ENCODE peak calls at places on chromosomes 7 and 10, in five cellular contexts. J is thyroid gland; K is IMR-90; A is CD8-positive, alpha-beta memory T cell; X is spleen. C is an unnamed sample.

GRCh38 chr7:22291979-22292378 is 65.0 kb downstream of the RAPGEF5 start:
- DNase-seq in A (no peak), J (no peak), K (no peak), X (no peak), C (no peak)

GRCh38 chr10:114716811-114717404 is 58.8 kb upstream of the ABLIM1 start:
- DNase-seq in A (no peak), J (no peak), K (peak; percentile 28), X (no peak), C (no peak)

GRCh38 chr10:117653170-117653515 is 110.6 kb downstream of the EMX2 start:
- DNase-seq in K (peak; percentile 60), J (no peak), A (no peak), X (no peak), C (no peak)

GRCh38 chr10:112919721-112920120 is 30.3 kb upstream of the TCF7L2 start:
- DNase-seq in X (no peak), J (no peak), K (peak; percentile 87), A (no peak), C (no peak)

GRCh38 chr10:132423966-132424847 is 27.2 kb downstream of the PWWP2B start:
- DNase-seq in X (peak; percentile 76), K (no peak), J (no peak), A (no peak), C (no peak)

GRCh38 chr7:135385209-135385608 is 124.7 kb downstream of the CNOT4 start:
- DNase-seq in K (peak; percentile 44), J (peak; percentile 9), A (no peak), X (no peak), C (peak; percentile 57)

GRCh38 chr7:125899577-125899976 is 970.0 kb upstream of the POT1 start:
- DNase-seq in A (no peak), J (no peak), K (no peak), X (no peak), C (no peak)

GRCh38 chr7:372939-373791 is 83.2 kb downstream of the FOXL3 start:
- DNase-seq in X (peak; percentile 67), J (peak; percentile 1), K (no peak), A (no peak), C (peak; percentile 82)

GRCh38 chr10:5390607-5391205 is 13.9 kb downstream of the TUBAL3 start:
- DNase-seq in A (no peak), K (no peak), J (no peak), X (no peak), C (no peak)

GRCh38 chr10:119786117-119786769 is 60.4 kb downstream of the INPP5F start:
- DNase-seq in X (no peak), A (no peak), K (peak; percentile 78), J (no peak), C (peak; percentile 32)

GRCh38 chr7:130669051-130669700 is 628 bp upstream of the COPG2 start:
- DNase-seq in K (peak; percentile 13), A (peak; percentile 2), X (no peak), J (no peak), C (no peak)

GRCh38 chr10:88243847-88244730 is 339.0 kb downstream of the RNLS start:
- DNase-seq in K (peak; percentile 87), A (no peak), J (peak; percentile 28), X (peak; percentile 70), C (peak; percentile 94)

GRCh38 chr7:121530251-121531174 is 134.4 kb upstream of the FAM3C start:
- DNase-seq in A (no peak), J (no peak), X (no peak), K (peak; percentile 81), C (no peak)

GRCh38 chr7:37942934-37943610 is 22.6 kb downstream of the EPDR1 start:
- DNase-seq in X (peak; percentile 76), J (no peak), K (no peak), A (no peak), C (peak; percentile 93)

GRCh38 chr10:91022924-91023707 is 102.2 kb upstream of the ANKRD1 start:
- DNase-seq in K (no peak), A (no peak), X (no peak), J (no peak), C (no peak)

GRCh38 chr7:134368851-134369533 is 52.3 kb upstream of the SLC35B4 start:
- DNase-seq in K (peak; percentile 51), X (no peak), A (no peak), J (no peak), C (peak; percentile 65)

GRCh38 chr7:6600093-6600492 is 10.3 kb downstream of the INTS15 start:
- DNase-seq in X (no peak), A (no peak), J (no peak), K (no peak), C (no peak)

GRCh38 chr7:139118234-139118802 is 8.8 kb upstream of the ZC3HAV1 start:
- DNase-seq in A (no peak), K (peak; percentile 81), J (no peak), X (no peak), C (peak; percentile 31)

GRCh38 chr7:137970263-137970975 is 31.5 kb downstream of the CREB3L2 start:
- DNase-seq in A (no peak), J (peak; percentile 84), X (no peak), K (peak; percentile 85), C (peak; percentile 47)

GRCh38 chr7:113289140-113289740 is 170.9 kb upstream of the SMIM30 start:
- DNase-seq in K (peak; percentile 71), X (no peak), J (no peak), A (no peak), C (peak; percentile 21)

DNA sequence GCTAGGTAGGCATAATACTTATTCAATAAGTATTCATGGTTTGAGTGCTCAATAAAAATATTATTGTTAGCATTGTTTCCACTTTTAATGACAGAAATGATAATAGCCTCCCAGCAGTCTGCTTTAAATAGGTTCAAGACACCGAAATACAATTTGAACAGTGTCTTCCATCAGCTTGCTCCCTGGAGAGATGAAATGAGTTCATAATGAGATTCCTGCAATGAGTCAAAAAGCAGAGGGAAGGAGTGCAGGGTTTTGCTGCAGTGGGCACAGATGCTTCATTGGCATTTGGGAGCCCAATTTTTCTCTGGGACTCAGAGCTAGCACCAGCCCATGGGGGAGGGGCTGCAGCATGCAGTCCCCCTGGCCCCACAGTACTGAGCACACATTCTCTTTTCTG is 32.6 kb upstream of the CHCHD3 start:
- DNase-seq in X (no peak), K (no peak), A (no peak), J (no peak), C (no peak)
- H3K27me3 ChIP-seq in X (no peaks in the 10 kb centered on the region), K (peaks cover 12% of the 10 kb centered on the region), A (no peaks in the 10 kb centered on the region), J (no peaks in the 10 kb centered on the region), C (no peaks in the 10 kb centered on the region)

GRCh38 chr7:150979706-150980390 is 1.7 kb upstream of the KCNH2 start:
- DNase-seq in A (no peak), J (no peak), K (no peak), X (no peak), C (no peak)
- H3K27me3 ChIP-seq in A (peaks cover 36% of the 10 kb centered on the region), J (peaks cover 18% of the 10 kb centered on the region), K (peaks cover 51% of the 10 kb centered on the region), X (peaks cover 41% of the 10 kb centered on the region), C (peaks cover 25% of the 10 kb centered on the region)

DNA sequence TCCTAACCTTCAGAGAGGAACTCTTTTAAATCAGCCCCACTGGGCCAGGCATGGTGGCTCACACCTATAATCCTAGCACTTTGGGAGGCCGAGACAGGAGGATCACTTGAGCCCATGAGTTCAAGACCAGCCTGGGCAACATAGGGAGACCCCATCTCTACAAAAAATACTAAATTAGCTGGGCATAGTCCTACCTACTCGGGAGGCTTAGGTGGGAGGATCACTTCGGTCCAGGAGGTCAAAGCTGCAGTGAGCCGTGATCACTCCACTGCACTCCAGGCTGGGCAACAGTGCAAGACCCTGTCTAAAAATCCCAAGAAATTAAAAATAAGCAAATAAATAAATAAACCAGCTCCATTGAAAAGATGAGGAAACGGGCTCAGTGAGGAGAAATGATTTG is 45.2 kb upstream of the SLF2 start:
- DNase-seq in A (no peak), K (no peak), X (no peak), J (no peak), C (no peak)
- H3K27me3 ChIP-seq in A (peaks cover 5% of the 10 kb centered on the region), K (peaks cover 44% of the 10 kb centered on the region), X (peaks cover 17% of the 10 kb centered on the region), J (peaks cover 4% of the 10 kb centered on the region), C (no peaks in the 10 kb centered on the region)

DNA sequence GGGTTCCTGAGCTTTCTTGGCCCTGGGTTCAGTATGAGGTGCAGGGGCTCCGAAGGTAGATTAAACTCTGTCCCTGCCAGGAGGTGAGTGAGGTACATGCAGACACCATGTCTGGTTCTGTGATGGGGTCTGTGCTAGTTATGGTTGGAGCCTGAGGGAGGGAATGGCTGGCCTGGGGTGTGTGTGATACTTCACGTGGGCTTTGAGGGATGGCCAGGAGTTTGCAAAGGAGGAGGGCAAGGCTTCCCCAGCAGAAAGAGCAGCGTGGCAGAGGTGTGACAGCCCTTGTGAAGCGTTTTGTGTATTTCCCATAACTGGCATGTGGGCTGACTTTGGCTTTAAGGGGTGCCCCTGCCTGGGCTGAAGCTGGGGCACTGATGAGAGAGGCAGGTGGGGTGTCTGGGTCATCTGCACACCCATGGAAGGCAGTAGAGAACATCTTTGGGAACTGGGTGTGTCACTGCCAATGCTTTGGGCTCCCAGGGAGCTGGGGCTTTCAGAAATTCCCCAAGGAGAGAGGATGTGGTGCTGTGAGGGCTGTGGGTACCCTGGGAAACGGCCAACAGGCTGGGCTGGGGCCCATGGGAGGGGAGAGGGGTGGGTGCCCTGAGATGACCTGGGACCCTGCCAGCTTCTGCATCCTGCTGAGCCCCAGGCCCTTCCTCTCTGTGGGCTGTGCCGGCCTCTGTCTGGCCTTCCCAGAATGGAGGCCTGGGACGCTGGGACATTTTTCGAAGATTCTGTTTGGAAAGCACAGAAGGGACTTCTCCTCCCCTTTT is 4.6 kb downstream of the PALD1 start:
- DNase-seq in A (no peak), K (no peak), J (no peak), X (no peak), C (no peak)
- H3K27me3 ChIP-seq in A (peaks cover 8% of the 10 kb centered on the region), K (peaks cover 51% of the 10 kb centered on the region), J (no peaks in the 10 kb centered on the region), X (peaks cover 6% of the 10 kb centered on the region), C (no peaks in the 10 kb centered on the region)

GRCh38 chr7:27175005-27175625 is 995 bp upstream of the HOXA10 start:
- DNase-seq in A (no peak), X (peak; percentile 34), K (no peak), J (no peak), C (no peak)
- H3K27me3 ChIP-seq in A (peaks cover 63% of the 10 kb centered on the region), X (peaks cover 100% of the 10 kb centered on the region), K (peaks cover 87% of the 10 kb centered on the region), J (peaks cover 89% of the 10 kb centered on the region), C (peaks cover 5% of the 10 kb centered on the region)

GRCh38 chr7:155387066-155387620 is 70.8 kb upstream of the EN2 start:
- DNase-seq in K (no peak), J (no peak), X (peak; percentile 57), A (no peak), C (no peak)

GRCh38 chr7:155388561-155388960 is 69.4 kb upstream of the EN2 start:
- DNase-seq in K (no peak), A (no peak), X (peak; percentile 56), J (no peak), C (no peak)

GRCh38 chr7:155384751-155385150 is 73.2 kb upstream of the EN2 start:
- DNase-seq in A (no peak), X (no peak), J (no peak), K (no peak), C (no peak)

GRCh38 chr7:155383756-155384491 is 74.0 kb upstream of the EN2 start:
- DNase-seq in A (no peak), J (no peak), K (no peak), X (peak; percentile 62), C (no peak)

GRCh38 chr7:155386608-155387007 is 71.3 kb upstream of the EN2 start:
- DNase-seq in A (no peak), K (no peak), X (peak; percentile 29), J (no peak), C (no peak)
- H3K27me3 ChIP-seq in A (peaks cover 7% of the 10 kb centered on the region), K (peaks cover 44% of the 10 kb centered on the region), X (peaks cover 45% of the 10 kb centered on the region), J (peaks cover 22% of the 10 kb centered on the region), C (peaks cover 14% of the 10 kb centered on the region)

GRCh38 chr7:148433521-148434180 is 156.9 kb upstream of the C7orf33 start:
- DNase-seq in J (no peak), A (no peak), X (no peak), K (no peak), C (no peak)
- H3K27me3 ChIP-seq in J (no peaks in the 10 kb centered on the region), A (no peaks in the 10 kb centered on the region), X (no peaks in the 10 kb centered on the region), K (no peaks in the 10 kb centered on the region), C (no peaks in the 10 kb centered on the region)

GRCh38 chr10:72251635-72252034 is 22.1 kb upstream of the DDIT4 start:
- DNase-seq in K (no peak), X (no peak), A (no peak), J (no peak), C (no peak)
- H3K27me3 ChIP-seq in K (no peaks in the 10 kb centered on the region), X (no peaks in the 10 kb centered on the region), A (no peaks in the 10 kb centered on the region), J (no peaks in the 10 kb centered on the region), C (no peaks in the 10 kb centered on the region)

C was measured in body of pancreas.